ENCODE peak calls at places on chromosomes 5 and 9, in five cellular contexts. K, R, Z, V and S are unnamed samples.

GRCh38 chr5:64497390-64497789 is 8.4 kb upstream of the RGS7BP start:
- DNase-seq in V (no peak), K (no peak), Z (no peak), R (no peak), S (no peak)

GRCh38 chr9:100581661-100582060 is 3.8 kb downstream of the CAVIN4 start:
- DNase-seq in Z (no peak), K (no peak), R (no peak), V (no peak), S (no peak)

GRCh38 chr9:136333486-136333885 is 6.1 kb downstream of the GPSM1 start:
- DNase-seq in R (no peak), V (no peak), K (no peak), Z (no peak), S (no peak)

GRCh38 chr5:54887663-54888062 is 97.7 kb downstream of the ESM1 start:
- DNase-seq in Z (no peak), R (no peak), V (no peak), K (no peak), S (no peak)

GRCh38 chr9:104968025-104968982 is 40.3 kb upstream of the ABCA1 start:
- DNase-seq in Z (peak), V (peak), R (peak), K (peak), S (peak)

GRCh38 chr9:26243722-26244121 is 565.5 kb upstream of the TUSC1 start:
- DNase-seq in R (no peak), K (no peak), V (no peak), Z (no peak), S (no peak)

GRCh38 chr5:38265546-38266179 is 7.3 kb downstream of the EGFLAM start:
- DNase-seq in R (peak), V (peak), K (no peak), Z (peak), S (no peak)

GRCh38 chr5:108321341-108321740 is 60.6 kb downstream of the FBXL17 start:
- DNase-seq in K (no peak), V (no peak), Z (no peak), R (no peak), S (no peak)

GRCh38 chr5:142109356-142110045 is 922 bp downstream of the NDFIP1 start:
- DNase-seq in Z (no peak), K (no peak), V (no peak), R (peak), S (no peak)

GRCh38 chr9:89154651-89155336 is 23.8 kb downstream of the SHC3 start:
- DNase-seq in V (no peak), R (no peak), K (no peak), Z (no peak), S (no peak)

GRCh38 chr9:137972988-137973470 is 95.4 kb downstream of the CACNA1B start:
- DNase-seq in K (peak), R (no peak), Z (no peak), V (no peak), S (no peak)

GRCh38 chr9:125494555-125494920 is 212.5 kb downstream of the MAPKAP1 start:
- DNase-seq in Z (no peak), K (no peak), V (no peak), R (no peak), S (no peak)

GRCh38 chr9:131310833-131311554 is 21.5 kb downstream of the PLPP7 start:
- DNase-seq in Z (no peak), V (no peak), R (no peak), K (no peak), S (no peak)

GRCh38 chr5:90438100-90438499 is 28.5 kb upstream of the CETN3 start:
- DNase-seq in Z (no peak), K (no peak), R (no peak), V (no peak), S (no peak)

GRCh38 chr5:17019324-17019723 is 83.2 kb upstream of the MYO10 start:
- DNase-seq in K (no peak), V (no peak), Z (no peak), R (no peak), S (no peak)

GRCh38 chr9:32136700-32137339 is 247.6 kb upstream of the ACO1 start:
- DNase-seq in R (no peak), Z (peak), K (no peak), V (no peak), S (no peak)

GRCh38 chr5:72301557-72301956 is 18.5 kb downstream of the MRPS27 start:
- DNase-seq in K (no peak), Z (no peak), R (no peak), V (no peak), S (no peak)

GRCh38 chr5:73673161-73673591 is 47.2 kb downstream of the ARHGEF28 start:
- DNase-seq in K (no peak), R (no peak), V (no peak), Z (no peak), S (no peak)

GRCh38 chr5:83285661-83286398 is 185.7 kb upstream of the VCAN start:
- DNase-seq in V (no peak), K (no peak), Z (no peak), R (no peak), S (no peak)

GRCh38 chr5:103780794-103781193 is 218.2 kb upstream of the NUDT12 start:
- DNase-seq in K (no peak), R (no peak), Z (no peak), V (no peak), S (no peak)

GRCh38 chr5:5658226-5658625 is 235.7 kb downstream of the ICE1 start:
- DNase-seq in R (peak), V (peak), K (no peak), Z (no peak), S (no peak)

GRCh38 chr5:180668835-180669596 is 19.6 kb upstream of the FLT4 start:
- DNase-seq in K (no peak), R (no peak), V (no peak), Z (no peak), S (no peak)

GRCh38 chr5:74947961-74948613 is 81.9 kb upstream of the FAM169A start:
- DNase-seq in K (no peak), V (no peak), Z (no peak), R (no peak), S (no peak)

GRCh38 chr5:135219868-135220267 is 179.2 kb downstream of the MACROH2A1 start:
- DNase-seq in V (no peak), R (no peak), Z (no peak), K (no peak), S (no peak)

GRCh38 chr5:149215478-149216042 is 56.1 kb upstream of the AFAP1L1 start:
- DNase-seq in K (no peak), R (peak), V (no peak), Z (no peak), S (no peak)

GRCh38 chr5:172902497-172903472 is 56.4 kb upstream of the RPL26L1 start:
- DNase-seq in V (peak), Z (peak), R (peak), K (peak), S (peak)

GRCh38 chr9:115930472-115930871 is 223.1 kb upstream of the PAPPA start:
- DNase-seq in Z (no peak), K (no peak), V (no peak), R (no peak), S (no peak)

GRCh38 chr5:179300834-179301233 is 44.4 kb downstream of the ADAMTS2 start:
- DNase-seq in R (peak), K (no peak), V (no peak), Z (peak), S (no peak)

GRCh38 chr5:151483176-151483575 is 35.8 kb downstream of the SLC36A1 start:
- DNase-seq in Z (no peak), R (no peak), K (no peak), V (no peak), S (no peak)

GRCh38 chr9:98641675-98642074 is 67.1 kb downstream of the GABBR2 start:
- DNase-seq in K (no peak), R (no peak), V (no peak), Z (no peak), S (no peak)

GRCh38 chr9:37325778-37326177 is 96.7 kb upstream of the GRHPR start:
- DNase-seq in V (no peak), Z (no peak), R (no peak), K (no peak), S (no peak)

GRCh38 chr5:172870807-172871431 is 36.9 kb downstream of the ERGIC1 start:
- DNase-seq in K (peak), V (no peak), Z (no peak), R (peak), S (no peak)

GRCh38 chr5:103466494-103466893 is 96.1 kb downstream of the NUDT12 start:
- DNase-seq in K (no peak), R (no peak), Z (no peak), V (no peak), S (no peak)

DNA sequence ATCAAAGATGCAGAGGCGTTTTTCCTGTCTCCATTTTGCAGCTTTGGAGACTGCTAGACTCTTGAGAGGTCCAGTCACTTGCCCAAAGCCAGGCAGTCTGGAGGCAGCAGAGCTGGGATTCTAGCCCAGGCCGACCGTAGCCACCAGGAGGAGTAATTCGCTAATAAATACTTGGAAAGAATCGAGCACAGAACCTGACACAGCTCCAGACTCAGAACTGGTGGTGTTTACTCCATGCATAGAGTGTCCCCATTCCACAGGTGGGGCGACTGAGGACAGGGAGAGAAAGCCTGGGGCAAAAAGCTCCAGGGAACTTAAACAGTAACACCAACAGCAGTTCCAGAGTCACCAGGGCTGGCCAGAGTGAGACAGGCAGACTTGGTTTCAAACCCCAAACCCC is 10.7 kb upstream of the CERCAM start:
- DNase-seq in Z (peak), K (no peak), V (no peak), R (no peak), S (no peak)
- TF ChIP-seq CTCF in Z (no peak), K (no peak), V (no peak), R (no peak), S (peak)

GRCh38 chr9:29691145-29691544 is 2117.9 kb upstream of the C9orf72 start:
- DNase-seq in V (no peak), R (no peak), Z (no peak), K (no peak), S (no peak)

GRCh38 chr9:29697011-29697410 is 2123.7 kb upstream of the C9orf72 start:
- DNase-seq in R (no peak), V (no peak), Z (no peak), K (no peak), S (no peak)

DNA sequence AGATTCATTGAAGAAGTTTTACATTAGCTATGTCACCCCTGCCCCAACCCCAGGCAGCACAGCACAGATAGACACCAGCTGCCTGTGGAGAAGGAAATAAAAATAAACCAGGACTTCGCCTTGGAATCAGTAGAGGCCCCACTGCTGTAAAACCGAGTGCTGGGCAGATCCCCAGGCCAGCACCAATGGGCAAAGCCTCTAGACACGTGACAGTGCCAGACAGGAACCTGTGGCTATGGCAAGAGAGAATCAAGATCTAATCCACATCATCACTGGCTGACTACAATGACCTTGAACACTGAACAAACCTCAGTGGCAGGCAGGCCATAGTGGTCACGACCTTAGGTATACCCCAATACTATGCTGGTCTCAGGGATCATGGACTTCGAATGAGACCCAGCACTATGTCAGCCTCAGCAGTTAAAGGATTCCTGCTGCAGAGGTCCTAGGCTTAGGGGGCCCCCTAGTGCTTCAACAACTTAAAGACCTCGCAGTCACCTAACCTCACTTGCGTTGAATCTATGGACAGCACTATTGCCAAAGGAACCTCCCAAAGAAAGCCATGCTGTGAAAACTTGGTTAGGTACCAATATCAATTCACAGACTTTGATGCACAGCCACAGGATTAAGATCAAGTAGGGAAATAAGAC is 2118.6 kb upstream of the C9orf72 start:
- DNase-seq in R (no peak), V (no peak), K (no peak), Z (peak), S (no peak)
- TF ChIP-seq CTCF in R (no peak), V (no peak), K (no peak), Z (no peak), S (peak)

GRCh38 chr9:73173526-73174411 is 22.1 kb downstream of the ANXA1 start:
- DNase-seq in R (no peak), V (no peak), Z (no peak), K (no peak), S (no peak)
- TF ChIP-seq CTCF in R (no peak), V (no peak), Z (no peak), K (no peak), S (no peak)

GRCh38 chr5:171309526-171310333 is 682 bp downstream of the TLX3 start:
- DNase-seq in V (no peak), R (no peak), K (no peak), Z (peak), S (no peak)
- TF ChIP-seq CTCF in V (no peak), R (no peak), K (no peak), Z (peak), S (no peak)

DNA sequence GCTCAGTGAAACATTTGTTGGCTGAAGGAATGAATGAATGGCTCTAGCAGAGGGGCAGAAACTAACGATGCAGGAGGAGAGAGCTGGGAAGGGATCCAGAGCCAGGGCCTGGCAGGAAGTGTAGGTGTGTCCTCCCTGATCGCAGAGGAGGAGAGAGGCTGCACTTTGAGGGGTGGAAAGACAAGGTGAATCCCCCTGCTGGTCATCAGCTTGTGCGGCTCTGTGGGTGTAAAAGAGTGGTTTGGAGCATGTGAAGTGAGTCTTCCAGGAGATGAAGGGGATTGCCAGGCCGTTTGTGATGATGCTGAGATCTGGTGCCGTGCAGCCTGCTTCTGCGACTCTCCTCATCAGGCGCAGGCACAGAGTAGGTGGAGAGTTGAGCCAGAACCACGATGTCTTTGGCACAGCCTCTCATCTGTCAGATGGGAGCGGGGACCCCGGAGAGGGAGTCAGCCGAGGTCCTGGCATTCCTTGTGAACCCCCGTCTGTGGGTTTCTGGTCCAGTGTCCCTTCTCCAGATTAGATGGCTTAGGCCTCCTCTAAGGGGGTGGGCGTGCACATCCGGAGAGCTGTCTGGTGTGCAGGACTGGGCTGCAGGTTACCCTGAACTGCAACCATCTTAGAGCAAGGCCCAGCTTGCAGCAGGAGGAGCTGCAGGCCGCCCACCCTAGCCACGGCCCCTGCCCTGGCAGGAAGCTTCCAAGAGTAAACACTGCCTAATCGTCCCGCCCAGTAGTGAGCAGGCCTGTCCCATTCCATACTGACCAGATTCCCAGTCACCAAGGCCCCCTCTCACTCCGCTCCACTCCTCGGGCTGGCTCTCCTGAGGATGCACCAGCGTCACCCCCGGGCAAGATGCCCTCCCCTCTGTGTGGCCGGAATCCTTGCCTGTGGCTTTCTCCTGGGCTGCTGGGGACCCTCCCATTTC is at the start of gene ADAMTS13:
- DNase-seq in K (no peak), V (no peak), Z (peak), R (no peak), S (peak)
- TF ChIP-seq CTCF in K (no peak), V (no peak), Z (peak), R (no peak), S (no peak)

GRCh38 chr5:119313876-119314605 is 41.8 kb upstream of the TNFAIP8 start:
- DNase-seq in V (no peak), R (no peak), K (no peak), Z (no peak), S (no peak)

GRCh38 chr5:119318256-119318914 is 37.4 kb upstream of the TNFAIP8 start:
- DNase-seq in K (no peak), V (no peak), R (no peak), Z (no peak), S (no peak)

GRCh38 chr5:119313207-119313606 is 42.6 kb upstream of the TNFAIP8 start:
- DNase-seq in Z (no peak), K (no peak), R (no peak), V (no peak), S (no peak)

GRCh38 chr5:119316116-119316515 is 39.7 kb upstream of the TNFAIP8 start:
- DNase-seq in V (no peak), K (no peak), R (no peak), Z (no peak), S (no peak)

DNA sequence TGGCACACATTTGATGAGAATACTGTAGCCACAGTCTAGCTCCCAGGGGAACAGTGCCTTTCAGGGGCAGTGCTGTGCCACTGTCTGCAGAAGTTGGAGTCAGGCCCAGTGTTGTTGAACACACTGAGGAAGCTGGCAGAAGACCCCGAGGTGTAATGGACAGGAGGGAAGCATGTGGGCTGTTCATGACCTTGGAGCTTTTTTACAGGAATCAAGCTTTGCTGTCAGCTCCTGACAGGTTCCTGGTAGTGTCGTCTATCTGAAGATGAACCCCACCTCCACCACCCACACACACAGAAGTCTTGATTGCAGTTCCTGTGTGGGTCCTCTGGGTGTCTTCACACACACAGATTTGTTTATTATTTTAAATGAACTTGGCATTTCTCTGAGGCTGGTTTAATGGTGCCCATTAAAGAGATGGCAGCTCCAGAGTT is 40.3 kb upstream of the TNFAIP8 start:
- DNase-seq in V (no peak), K (no peak), R (no peak), Z (no peak), S (no peak)
- TF ChIP-seq CTCF in V (no peak), K (peak), R (peak), Z (no peak), S (peak)

GRCh38 chr5:177520906-177521513 is 4.2 kb upstream of the DDX41 start:
- DNase-seq in V (no peak), R (no peak), K (no peak), Z (no peak), S (no peak)
- TF ChIP-seq CTCF in V (no peak), R (no peak), K (no peak), Z (no peak), S (peak)

GRCh38 chr9:129717991-129718390 is 34.9 kb downstream of the PTGES start:
- DNase-seq in K (no peak), Z (no peak), V (no peak), R (no peak), S (no peak)

GRCh38 chr9:129718647-129719046 is 34.2 kb downstream of the PTGES start:
- DNase-seq in R (no peak), V (no peak), K (no peak), Z (no peak), S (no peak)

GRCh38 chr9:129720865-129721545 is 31.8 kb downstream of the PTGES start:
- DNase-seq in R (no peak), Z (no peak), V (no peak), K (no peak), S (no peak)

GRCh38 chr9:129719135-129719534 is 33.7 kb downstream of the PTGES start:
- DNase-seq in Z (peak), K (no peak), V (no peak), R (no peak), S (no peak)

GRCh38 chr9:129720181-129720864 is 32.5 kb downstream of the PTGES start:
- DNase-seq in V (no peak), Z (peak), K (no peak), R (no peak), S (no peak)
- TF ChIP-seq CTCF in V (no peak), Z (peak), K (no peak), R (no peak), S (no peak)